ENCODE peak calls at places on chromosome 1, in ten cellular contexts. M is endodermal cell; F is upper lobe of left lung; K is breast epithelium; Y is ovary; N is fibroblast of lung; W is GM23248; R is AG04450; L is CD8-positive, alpha-beta memory T cell; Z is small intestine. B is an unnamed sample.

GRCh38 chr1:38029081-38029681 is 16.6 kb downstream of the UTP11 start:
- DNase-seq in Z (no peak), Y (peak; percentile 55), R (no peak), W (peak; percentile 49), K (no peak), L (no peak), M (peak; percentile 91), N (peak; percentile 53), F (no peak), B (no peak)

GRCh38 chr1:65429806-65430205 is 9.3 kb downstream of the LEPR start:
- DNase-seq in R (no peak), M (no peak), W (peak; percentile 85), K (no peak), Y (no peak), Z (no peak), N (peak; percentile 84), F (no peak), L (no peak), B (no peak)

GRCh38 chr1:175042650-175043049 is 19.4 kb upstream of the MRPS14 start:
- DNase-seq in N (no peak), R (no peak), K (no peak), Y (no peak), F (no peak), Z (no peak), L (no peak), M (no peak), W (no peak), B (no peak)

GRCh38 chr1:25685938-25686665 is 69.5 kb downstream of the MAN1C1 start:
- DNase-seq in Y (no peak), K (no peak), L (no peak), Z (no peak), N (no peak), M (no peak), W (peak; percentile 55), R (no peak), F (no peak), B (no peak)

GRCh38 chr1:116147972-116148371 is 36.8 kb downstream of the MAB21L3 start:
- DNase-seq in K (no peak), W (no peak), M (no peak), F (no peak), R (no peak), Y (no peak), L (no peak), N (peak; percentile 23), Z (no peak), B (no peak)

GRCh38 chr1:67888707-67889106 is 55.4 kb upstream of the GNG12 start:
- DNase-seq in Y (no peak), W (peak; percentile 26), K (no peak), N (peak; percentile 94), Z (no peak), L (no peak), F (no peak), R (no peak), M (peak; percentile 65), B (no peak)

GRCh38 chr1:114756009-114756892 is 1.5 kb downstream of the CSDE1 start:
- DNase-seq in L (no peak), Z (peak; percentile 31), M (no peak), K (no peak), N (peak; percentile 7), R (no peak), Y (no peak), F (no peak), W (peak; percentile 32), B (no peak)

GRCh38 chr1:82124987-82125638 is 324.4 kb downstream of the ADGRL2 start:
- DNase-seq in R (no peak), L (no peak), K (no peak), Y (no peak), W (peak; percentile 1), N (no peak), F (no peak), Z (no peak), M (peak; percentile 60), B (no peak)

GRCh38 chr1:10573446-10573845 is 98.7 kb downstream of the PEX14 start:
- DNase-seq in W (peak; percentile 36), K (no peak), R (no peak), M (no peak), Z (no peak), Y (no peak), L (no peak), N (peak; percentile 65), F (no peak), B (no peak)

GRCh38 chr1:109790735-109791494 is 27.2 kb upstream of the EPS8L3 start:
- DNase-seq in M (peak; percentile 89), W (peak; percentile 72), K (peak; percentile 30), Y (no peak), F (peak; percentile 76), L (peak; percentile 65), N (peak; percentile 67), R (no peak), Z (peak; percentile 60), B (no peak)

GRCh38 chr1:12508849-12509248 is 109.2 kb downstream of the DHRS3 start:
- DNase-seq in Y (no peak), R (no peak), L (no peak), Z (no peak), F (no peak), M (no peak), K (no peak), N (no peak), W (no peak), B (no peak)

GRCh38 chr1:230037261-230037660 is 29.8 kb upstream of the GALNT2 start:
- DNase-seq in L (no peak), R (no peak), F (no peak), Z (no peak), N (no peak), W (no peak), Y (no peak), K (no peak), M (no peak), B (no peak)

GRCh38 chr1:77990629-77991204 is 11.8 kb upstream of the FUBP1 start:
- DNase-seq in Y (no peak), R (no peak), K (no peak), L (no peak), Z (no peak), N (no peak), M (no peak), F (no peak), W (no peak), B (no peak)

GRCh38 chr1:176863613-176864012 is 300.9 kb downstream of the ASTN1 start:
- DNase-seq in K (no peak), Z (no peak), N (no peak), R (no peak), Y (no peak), M (peak; percentile 58), L (no peak), F (no peak), W (no peak), B (no peak)

GRCh38 chr1:54724771-54725170 is 9.1 kb downstream of the TTC4 start:
- DNase-seq in N (no peak), W (no peak), F (no peak), M (no peak), R (no peak), Z (no peak), L (no peak), Y (no peak), K (no peak), B (no peak)

GRCh38 chr1:54728027-54728426 is 12.4 kb downstream of the TTC4 start:
- DNase-seq in M (no peak), W (no peak), Y (no peak), R (no peak), Z (no peak), L (no peak), N (peak; percentile 12), F (no peak), K (no peak), B (no peak)
- H3K27me3 ChIP-seq in M (no peaks in the 10 kb centered on the region), W (no peaks in the 10 kb centered on the region), Y (no peaks in the 10 kb centered on the region), R (no peaks in the 10 kb centered on the region), Z (no peaks in the 10 kb centered on the region), L (no peaks in the 10 kb centered on the region), N (no peaks in the 10 kb centered on the region), F (no peaks in the 10 kb centered on the region), K (no peaks in the 10 kb centered on the region), B (no peaks in the 10 kb centered on the region)

GRCh38 chr1:204442376-204443259 is 31.0 kb upstream of the PPP1R15B start:
- DNase-seq in K (no peak), M (no peak), L (no peak), F (no peak), Z (no peak), Y (no peak), R (no peak), W (no peak), N (no peak), B (no peak)
- H3K27ac ChIP-seq in K (peak overlapping the region; percentile 90), M (no peak overlapping the region), L (no peak overlapping the region), F (peak overlapping the region; percentile 53), Z (peak overlapping the region; percentile 13), Y (no peak overlapping the region), R (no peak overlapping the region), W (no peak overlapping the region), N (no peak overlapping the region), B (no peak overlapping the region)

GRCh38 chr1:168771104-168771630 is 42.2 kb upstream of the DPT start:
- DNase-seq in F (no peak), N (no peak), Z (no peak), W (no peak), L (no peak), K (no peak), Y (no peak), M (no peak), R (no peak), B (no peak)
- H3K27me3 ChIP-seq in F (no peaks in the 10 kb centered on the region), N (no peaks in the 10 kb centered on the region), Z (no peaks in the 10 kb centered on the region), W (no peaks in the 10 kb centered on the region), L (no peaks in the 10 kb centered on the region), K (no peaks in the 10 kb centered on the region), Y (no peaks in the 10 kb centered on the region), M (no peaks in the 10 kb centered on the region), R (no peaks in the 10 kb centered on the region), B (no peaks in the 10 kb centered on the region)

GRCh38 chr1:193115629-193116227 is 6.1 kb upstream of the CDC73 start:
- DNase-seq in Y (no peak), N (peak; percentile 100), F (peak; percentile 26), L (no peak), Z (peak; percentile 75), M (no peak), K (no peak), R (peak; percentile 97), W (peak; percentile 99), B (no peak)

GRCh38 chr1:193113992-193114332 is 7.9 kb upstream of the CDC73 start:
- DNase-seq in R (no peak), W (no peak), L (no peak), Z (no peak), M (no peak), N (no peak), F (no peak), K (no peak), Y (no peak), B (no peak)

GRCh38 chr1:193114485-193115095 is 7.2 kb upstream of the CDC73 start:
- DNase-seq in W (no peak), Z (no peak), L (no peak), K (no peak), Y (no peak), N (no peak), R (no peak), M (no peak), F (no peak), B (no peak)

GRCh38 chr1:193111641-193112090 is 6.5 kb upstream of the GLRX2 start:
- DNase-seq in L (no peak), K (no peak), Y (no peak), F (peak; percentile 89), N (peak; percentile 85), M (peak; percentile 77), Z (peak; percentile 43), R (peak; percentile 65), W (peak; percentile 92), B (no peak)

GRCh38 chr1:193113258-193113991 is 8.2 kb upstream of the GLRX2 start:
- DNase-seq in M (peak; percentile 89), Y (no peak), R (no peak), L (no peak), K (no peak), W (no peak), F (no peak), N (no peak), Z (no peak), B (no peak)
- H3K27ac ChIP-seq in M (no peak overlapping the region), Y (no peak overlapping the region), R (no peak overlapping the region), L (no peak overlapping the region), K (no peak overlapping the region), W (no peak overlapping the region), F (no peak overlapping the region), N (no peak overlapping the region), Z (no peak overlapping the region), B (no peak overlapping the region)

B was measured in iPS DF 6.9.